ENCODE peak calls at places on chromosome 5, in eight cellular contexts. K is cardiac muscle cell, H is endothelial cell, R is NB4, V is activated T-cell treated with anti-CD3 and anti-CD28 coated beads for 48 hours, M is cerebellum, J is fibroblast of lung, U is iris pigment epithelial cell. Y is an unnamed sample.

GRCh38 chr5:109281136-109281690 is 128.6 kb downstream of the PJA2 start:
- DNase-seq in K (no peak), H (no peak), R (no peak), V (no peak), M (no peak), J (no peak), U (no peak), Y (no peak)

GRCh38 chr5:76641514-76642120 is 18.4 kb upstream of the F2RL2 start:
- DNase-seq in K (peak), H (peak), R (peak), V (peak), M (peak), J (peak), U (peak), Y (peak)

GRCh38 chr5:140565024-140565779 is 574 bp downstream of the SLC35A4 start:
- DNase-seq in K (peak), H (no peak), R (no peak), V (no peak), M (no peak), J (peak), U (peak), Y (no peak)

GRCh38 chr5:75588666-75589065 is 22.6 kb upstream of the ANKDD1B start:
- DNase-seq in K (peak), H (no peak), R (no peak), V (no peak), M (no peak), J (no peak), U (no peak), Y (no peak)

GRCh38 chr5:32195265-32195664 is 21.1 kb upstream of the GOLPH3 start:
- DNase-seq in K (no peak), H (no peak), R (no peak), V (no peak), M (no peak), J (no peak), U (no peak), Y (no peak)

GRCh38 chr5:146731909-146732659 is 146.5 kb downstream of the PPP2R2B start:
- DNase-seq in K (peak), H (no peak), R (no peak), V (no peak), M (no peak), J (peak), U (peak), Y (no peak)

GRCh38 chr5:78509884-78510769 is 138.4 kb downstream of the LHFPL2 start:
- DNase-seq in K (peak), H (peak), R (peak), V (peak), M (peak), J (no peak), U (no peak), Y (no peak)

GRCh38 chr5:137344723-137345322 is 154.3 kb downstream of the SPOCK1 start:
- DNase-seq in K (peak), H (peak), R (peak), V (no peak), M (no peak), J (peak), U (peak), Y (no peak)

GRCh38 chr5:43301653-43302091 is 11.5 kb downstream of the HMGCS1 start:
- DNase-seq in K (peak), H (no peak), R (no peak), V (no peak), M (no peak), J (no peak), U (no peak), Y (no peak)

GRCh38 chr5:72337159-72337558 is 17.0 kb downstream of the PTCD2 start:
- DNase-seq in K (no peak), H (no peak), R (no peak), V (no peak), M (no peak), J (no peak), U (no peak), Y (no peak)

GRCh38 chr5:34789639-34790038 is 49.3 kb upstream of the TTC23L start:
- DNase-seq in K (no peak), H (no peak), R (no peak), V (no peak), M (no peak), J (no peak), U (no peak), Y (no peak)

GRCh38 chr5:50501510-50502209 is 60.6 kb upstream of the EMB start:
- DNase-seq in K (no peak), H (no peak), R (peak), V (no peak), M (no peak), J (no peak), U (no peak), Y (no peak)

GRCh38 chr5:93603191-93603590 is 20.2 kb downstream of the NR2F1 start:
- DNase-seq in K (no peak), H (no peak), R (no peak), V (no peak), M (no peak), J (peak), U (peak), Y (no peak)

GRCh38 chr5:127892467-127893207 is 189.4 kb downstream of the CCDC192 start:
- DNase-seq in K (peak), H (no peak), R (no peak), V (no peak), M (no peak), J (peak), U (peak), Y (peak)

GRCh38 chr5:148145916-148146315 is 22.4 kb upstream of the SPINK14 start:
- DNase-seq in K (peak), H (peak), R (no peak), V (no peak), M (no peak), J (peak), U (peak), Y (peak)

GRCh38 chr5:158514353-158514960 is 585.3 kb downstream of the EBF1 start:
- DNase-seq in K (peak), H (no peak), R (no peak), V (no peak), M (no peak), J (peak), U (peak), Y (no peak)

GRCh38 chr5:15821506-15821905 is 321.5 kb downstream of the FBXL7 start:
- DNase-seq in K (peak), H (no peak), R (no peak), V (no peak), M (no peak), J (peak), U (peak), Y (no peak)

GRCh38 chr5:124859027-124859426 is 112.6 kb upstream of the ZNF608 start:
- DNase-seq in K (no peak), H (no peak), R (no peak), V (no peak), M (no peak), J (no peak), U (no peak), Y (no peak)

GRCh38 chr5:17374973-17375844 is 122.8 kb upstream of the TAF11L2 start:
- DNase-seq in K (peak), H (no peak), R (no peak), V (no peak), M (no peak), J (peak), U (peak), Y (no peak)

GRCh38 chr5:177362102-177362868 is 4.6 kb downstream of the RGS14 start:
- DNase-seq in K (no peak), H (no peak), R (no peak), V (no peak), M (no peak), J (no peak), U (no peak), Y (no peak)

GRCh38 chr5:76908166-76908565 is 44.7 kb upstream of the CRHBP start:
- DNase-seq in K (no peak), H (no peak), R (no peak), V (no peak), M (no peak), J (no peak), U (no peak), Y (no peak)

GRCh38 chr5:67203701-67204074 is 7.1 kb upstream of the CD180 start:
- DNase-seq in K (no peak), H (no peak), R (no peak), V (no peak), M (no peak), J (peak), U (no peak), Y (no peak)

GRCh38 chr5:150544606-150545219 is 36.8 kb downstream of the NDST1 start:
- DNase-seq in K (peak), H (peak), R (peak), V (peak), M (peak), J (peak), U (peak), Y (no peak)

GRCh38 chr5:77083088-77083487 is 4.0 kb downstream of the ZBED3 start:
- DNase-seq in K (no peak), H (no peak), R (no peak), V (no peak), M (no peak), J (no peak), U (no peak), Y (no peak)

GRCh38 chr5:21236896-21237830 is 1249.2 kb upstream of the CDH18 start:
- DNase-seq in K (peak), H (no peak), R (no peak), V (no peak), M (no peak), J (peak), U (peak), Y (no peak)

GRCh38 chr5:73654861-73655318 is 28.9 kb downstream of the ARHGEF28 start:
- DNase-seq in K (no peak), H (no peak), R (no peak), V (no peak), M (peak), J (no peak), U (no peak), Y (no peak)

GRCh38 chr5:68479524-68479923 is 264.0 kb downstream of the PIK3R1 start:
- DNase-seq in K (no peak), H (no peak), R (no peak), V (no peak), M (peak), J (no peak), U (no peak), Y (no peak)

GRCh38 chr5:7068156-7068555 is 327.8 kb upstream of the ADCY2 start:
- DNase-seq in K (no peak), H (no peak), R (no peak), V (no peak), M (no peak), J (no peak), U (no peak), Y (no peak)

GRCh38 chr5:96934291-96934694 is 1.6 kb upstream of the LNPEP start:
- DNase-seq in K (no peak), H (no peak), R (no peak), V (no peak), M (peak), J (peak), U (no peak), Y (no peak)

GRCh38 chr5:94613583-94613982 is 4.8 kb downstream of the KIAA0825 start:
- DNase-seq in K (peak), H (peak), R (peak), V (no peak), M (peak), J (peak), U (peak), Y (no peak)

GRCh38 chr5:130526708-130527107 is 622.4 kb downstream of the CHSY3 start:
- DNase-seq in K (no peak), H (no peak), R (no peak), V (no peak), M (no peak), J (peak), U (peak), Y (no peak)

GRCh38 chr5:141821430-141821925 is 56.7 kb downstream of the PCDH1 start:
- DNase-seq in K (peak), H (no peak), R (peak), V (no peak), M (peak), J (peak), U (peak), Y (no peak)

GRCh38 chr5:147464211-147464610 is 45.7 kb downstream of the DPYSL3 start:
- DNase-seq in K (peak), H (peak), R (peak), V (no peak), M (no peak), J (no peak), U (peak), Y (no peak)

Y was measured in NCI-H1048.